ENCODE peak calls at places on chromosome 6, in six cellular contexts. N is activated CD8-positive, alpha-beta memory T cell treated with anti-CD3 and anti-CD28 coated beads for 24 hours; J is omental fat pad; R is mesenchymal stem cell; L is GM23248; X is NCI-H1105 treated with DMSO at 0.1 percent for 48 hours. Z is an unnamed sample.

GRCh38 chr6:11223296-11223695 is 9.2 kb downstream of the NEDD9 start:
- DNase-seq in N (no peak), J (no peak), R (no peak), L (no peak), X (peak), Z (no peak)

GRCh38 chr6:140464720-140465119 is 1090.3 kb upstream of the CITED2 start:
- DNase-seq in N (no peak), J (no peak), R (no peak), L (no peak), X (no peak), Z (no peak)

GRCh38 chr6:46626228-46626909 is 26.2 kb downstream of the CYP39A1 start:
- DNase-seq in N (no peak), J (no peak), R (peak), L (peak), X (peak), Z (no peak)

GRCh38 chr6:21800948-21801438 is 207.4 kb downstream of the SOX4 start:
- DNase-seq in N (no peak), J (no peak), R (peak), L (peak), X (peak), Z (no peak)

GRCh38 chr6:17475845-17476244 is 82.5 kb downstream of the CAP2 start:
- DNase-seq in N (no peak), J (no peak), R (no peak), L (no peak), X (no peak), Z (no peak)

GRCh38 chr6:46296586-46296985 is 125.8 kb upstream of the ENPP5 start:
- DNase-seq in N (no peak), J (no peak), R (no peak), L (peak), X (no peak), Z (no peak)

GRCh38 chr6:127475823-127476176 is 16.6 kb upstream of the KIAA0408 start:
- DNase-seq in N (no peak), J (no peak), R (no peak), L (no peak), X (no peak), Z (no peak)

GRCh38 chr6:121835662-121836061 is 400.2 kb downstream of the GJA1 start:
- DNase-seq in N (no peak), J (no peak), R (peak), L (no peak), X (no peak), Z (no peak)

GRCh38 chr6:109722564-109723254 is 31.6 kb downstream of the FIG4 start:
- DNase-seq in N (no peak), J (no peak), R (no peak), L (no peak), X (no peak), Z (no peak)

GRCh38 chr6:13098808-13099570 is 229.3 kb downstream of the TBC1D7 start:
- DNase-seq in N (no peak), J (no peak), R (no peak), L (peak), X (no peak), Z (no peak)

GRCh38 chr6:156720739-156721714 is 56.2 kb upstream of the ARID1B start:
- DNase-seq in N (no peak), J (no peak), R (peak), L (peak), X (peak), Z (no peak)

GRCh38 chr6:26575494-26575939 is 21.2 kb upstream of the ABT1 start:
- DNase-seq in N (no peak), J (no peak), R (no peak), L (no peak), X (no peak), Z (no peak)

GRCh38 chr6:28589234-28589951 is 63.7 kb downstream of the GPX5 start:
- DNase-seq in N (peak), J (no peak), R (peak), L (peak), X (peak), Z (no peak)

GRCh38 chr6:11392778-11393507 is 144.6 kb upstream of the TMEM170B start:
- DNase-seq in N (no peak), J (no peak), R (no peak), L (no peak), X (no peak), Z (no peak)

GRCh38 chr6:142302427-142303190 is 802 bp downstream of the ADGRG6 start:
- DNase-seq in N (no peak), J (no peak), R (peak), L (no peak), X (no peak), Z (no peak)

GRCh38 chr6:35021014-35021413 is 120.1 kb downstream of the TCP11 start:
- DNase-seq in N (no peak), J (no peak), R (no peak), L (no peak), X (no peak), Z (peak)

GRCh38 chr6:25193865-25194679 is 85.1 kb upstream of the CARMIL1 start:
- DNase-seq in N (no peak), J (no peak), R (no peak), L (peak), X (no peak), Z (no peak)

GRCh38 chr6:149094156-149094555 is 223.4 kb upstream of the TAB2 start:
- DNase-seq in N (no peak), J (no peak), R (peak), L (peak), X (no peak), Z (no peak)

GRCh38 chr6:5285081-5285480 is 23.8 kb downstream of the FARS2 start:
- DNase-seq in N (no peak), J (no peak), R (no peak), L (no peak), X (no peak), Z (no peak)

GRCh38 chr6:108446629-108447150 is 114.0 kb upstream of the FOXO3 start:
- DNase-seq in N (no peak), J (no peak), R (no peak), L (peak), X (no peak), Z (no peak)

GRCh38 chr6:13117561-13117960 is 210.8 kb downstream of the TBC1D7 start:
- DNase-seq in N (no peak), J (no peak), R (no peak), L (no peak), X (no peak), Z (no peak)

GRCh38 chr6:165678429-165678828 is 15.4 kb upstream of the PDE10A start:
- DNase-seq in N (no peak), J (no peak), R (no peak), L (no peak), X (no peak), Z (no peak)

GRCh38 chr6:166036321-166037105 is 131.1 kb downstream of the TBXT start:
- DNase-seq in N (no peak), J (no peak), R (no peak), L (no peak), X (no peak), Z (no peak)

GRCh38 chr6:5173862-5174643 is 86.7 kb downstream of the LYRM4 start:
- DNase-seq in N (peak), J (no peak), R (peak), L (no peak), X (no peak), Z (no peak)

GRCh38 chr6:109308018-109308492 is 74.2 kb downstream of the CD164 start:
- DNase-seq in N (no peak), J (no peak), R (peak), L (peak), X (no peak), Z (peak)

GRCh38 chr6:149336529-149336928 is 19.0 kb downstream of the TAB2 start:
- DNase-seq in N (no peak), J (no peak), R (no peak), L (peak), X (no peak), Z (no peak)

GRCh38 chr6:1580109-1580508 is 29.6 kb upstream of the FOXC1 start:
- DNase-seq in N (no peak), J (no peak), R (no peak), L (peak), X (no peak), Z (no peak)

GRCh38 chr6:113630738-113631535 is 226.2 kb upstream of the MARCKS start:
- DNase-seq in N (no peak), J (no peak), R (peak), L (peak), X (no peak), Z (no peak)

GRCh38 chr6:158785036-158785435 is 34.1 kb downstream of the EZR start:
- DNase-seq in N (no peak), J (peak), R (no peak), L (no peak), X (no peak), Z (no peak)

GRCh38 chr6:150369408-150369807 is 596 bp downstream of the IYD start:
- DNase-seq in N (no peak), J (no peak), R (no peak), L (no peak), X (no peak), Z (no peak)

GRCh38 chr6:29924731-29925130 is 17.6 kb upstream of the HLA-A start:
- DNase-seq in N (no peak), J (no peak), R (no peak), L (peak), X (no peak), Z (no peak)

GRCh38 chr6:75526502-75527127 is 33.0 kb upstream of the FILIP1 start:
- DNase-seq in N (peak), J (peak), R (peak), L (peak), X (peak), Z (no peak)

Z was measured in ascending aorta.